ENCODE peak calls at places on chromosomes 2 and 18, in seven cellular contexts. One of them, this sample, is unnamed. For H3K36me3, the result is how much of the 10 kb centered on the place peaks cover.

GRCh38 chr2:12948231-12948962 is 231.7 kb downstream of the TRIB2 start:
- DNase-seq in stomach: no peak
- DNase-seq in thoracic aorta: no peak
- DNase-seq in endodermal cell: peak
- DNase-seq in CD4-positive, alpha-beta memory T cell: no peak
- DNase-seq in heart left ventricle: no peak
- DNase-seq in astrocyte: peak
- DNase-seq in this sample: no peak

GRCh38 chr2:56202722-56203121 is 18.9 kb downstream of the CCDC85A start:
- DNase-seq in CD4-positive, alpha-beta memory T cell: no peak
- DNase-seq in heart left ventricle: no peak
- DNase-seq in stomach: no peak
- DNase-seq in endodermal cell: no peak
- DNase-seq in astrocyte: peak
- DNase-seq in thoracic aorta: no peak
- DNase-seq in this sample: no peak

GRCh38 chr2:118433566-118433965 is 345.3 kb downstream of the INSIG2 start:
- DNase-seq in endodermal cell: no peak
- DNase-seq in stomach: no peak
- DNase-seq in astrocyte: no peak
- DNase-seq in thoracic aorta: no peak
- DNase-seq in heart left ventricle: no peak
- DNase-seq in CD4-positive, alpha-beta memory T cell: no peak
- DNase-seq in this sample: no peak

GRCh38 chr18:34001376-34001775 is 223.3 kb downstream of the NOL4 start:
- DNase-seq in CD4-positive, alpha-beta memory T cell: no peak
- DNase-seq in endodermal cell: no peak
- DNase-seq in astrocyte: no peak
- DNase-seq in thoracic aorta: no peak
- DNase-seq in stomach: no peak
- DNase-seq in heart left ventricle: no peak
- DNase-seq in this sample: no peak

GRCh38 chr2:20224191-20224715 is 677 bp downstream of the SDC1 start:
- DNase-seq in endodermal cell: no peak
- DNase-seq in CD4-positive, alpha-beta memory T cell: no peak
- DNase-seq in thoracic aorta: no peak
- DNase-seq in astrocyte: no peak
- DNase-seq in heart left ventricle: no peak
- DNase-seq in stomach: no peak
- DNase-seq in this sample: no peak

GRCh38 chr2:101818531-101819451 is 121.3 kb downstream of the MAP4K4 start:
- DNase-seq in stomach: no peak
- DNase-seq in astrocyte: peak
- DNase-seq in heart left ventricle: no peak
- DNase-seq in CD4-positive, alpha-beta memory T cell: no peak
- DNase-seq in endodermal cell: no peak
- DNase-seq in thoracic aorta: no peak
- DNase-seq in this sample: no peak

GRCh38 chr2:226953206-226953605 is 117.4 kb downstream of the RHBDD1 start:
- DNase-seq in endodermal cell: no peak
- DNase-seq in thoracic aorta: no peak
- DNase-seq in heart left ventricle: no peak
- DNase-seq in CD4-positive, alpha-beta memory T cell: no peak
- DNase-seq in astrocyte: peak
- DNase-seq in stomach: no peak
- DNase-seq in this sample: no peak

GRCh38 chr2:58571181-58571852 is 330.2 kb upstream of the FANCL start:
- DNase-seq in stomach: no peak
- DNase-seq in thoracic aorta: no peak
- DNase-seq in heart left ventricle: no peak
- DNase-seq in astrocyte: peak
- DNase-seq in CD4-positive, alpha-beta memory T cell: no peak
- DNase-seq in endodermal cell: peak
- DNase-seq in this sample: no peak

GRCh38 chr18:7520200-7520780 is 46.8 kb upstream of the PTPRM start:
- DNase-seq in CD4-positive, alpha-beta memory T cell: no peak
- DNase-seq in astrocyte: no peak
- DNase-seq in heart left ventricle: no peak
- DNase-seq in stomach: no peak
- DNase-seq in endodermal cell: no peak
- DNase-seq in thoracic aorta: no peak
- DNase-seq in this sample: no peak

GRCh38 chr2:45119855-45120254 is 110.6 kb upstream of the SIX2 start:
- DNase-seq in heart left ventricle: no peak
- DNase-seq in astrocyte: peak
- DNase-seq in stomach: no peak
- DNase-seq in thoracic aorta: no peak
- DNase-seq in CD4-positive, alpha-beta memory T cell: no peak
- DNase-seq in endodermal cell: no peak
- DNase-seq in this sample: no peak

GRCh38 chr2:26892133-26892532 is 44.2 kb downstream of the DPYSL5 start:
- DNase-seq in CD4-positive, alpha-beta memory T cell: no peak
- DNase-seq in thoracic aorta: no peak
- DNase-seq in astrocyte: no peak
- DNase-seq in endodermal cell: no peak
- DNase-seq in stomach: no peak
- DNase-seq in heart left ventricle: no peak
- DNase-seq in this sample: no peak

GRCh38 chr18:3251249-3251962 is 3.8 kb downstream of the MYL12A start:
- DNase-seq in endodermal cell: no peak
- DNase-seq in heart left ventricle: no peak
- DNase-seq in stomach: no peak
- DNase-seq in thoracic aorta: no peak
- DNase-seq in CD4-positive, alpha-beta memory T cell: no peak
- DNase-seq in astrocyte: no peak
- DNase-seq in this sample: no peak
- H3K36me3 ChIP-seq in endodermal cell: half or more
- H3K36me3 ChIP-seq in heart left ventricle: under half
- H3K36me3 ChIP-seq in stomach: under half
- H3K36me3 ChIP-seq in thoracic aorta: under half
- H3K36me3 ChIP-seq in CD4-positive, alpha-beta memory T cell: under half
- H3K36me3 ChIP-seq in astrocyte: under half
- H3K36me3 ChIP-seq in this sample: half or more

DNA sequence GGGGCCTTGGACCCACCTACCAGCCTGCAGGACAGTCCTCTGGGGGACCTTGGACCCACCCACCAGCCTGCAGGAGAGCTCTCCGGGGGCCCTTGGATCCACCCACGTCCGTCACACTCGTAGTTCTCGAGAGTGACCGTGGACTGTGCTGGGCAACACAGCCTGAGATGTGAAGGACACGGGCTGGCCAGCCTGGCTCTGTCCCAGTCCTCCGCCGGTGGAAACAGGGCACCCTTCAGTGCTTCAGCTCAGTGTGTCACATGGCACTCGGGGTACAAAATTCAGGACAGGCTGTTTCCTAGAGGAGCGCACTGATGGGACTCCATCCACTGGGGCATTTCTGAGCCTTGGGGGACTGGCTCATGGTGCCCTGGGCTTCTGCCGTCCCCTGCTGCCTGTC is 212.0 kb downstream of the TWIST2 start:
- DNase-seq in heart left ventricle: no peak
- DNase-seq in stomach: no peak
- DNase-seq in thoracic aorta: no peak
- DNase-seq in endodermal cell: no peak
- DNase-seq in CD4-positive, alpha-beta memory T cell: no peak
- DNase-seq in astrocyte: no peak
- DNase-seq in this sample: no peak
- H3K36me3 ChIP-seq in heart left ventricle: half or more
- H3K36me3 ChIP-seq in stomach: half or more
- H3K36me3 ChIP-seq in thoracic aorta: under half
- H3K36me3 ChIP-seq in endodermal cell: under half
- H3K36me3 ChIP-seq in CD4-positive, alpha-beta memory T cell: under half
- H3K36me3 ChIP-seq in astrocyte: under half
- H3K36me3 ChIP-seq in this sample: under half

GRCh38 chr18:21502661-21503060 is 97.8 kb downstream of the ESCO1 start:
- DNase-seq in endodermal cell: no peak
- DNase-seq in CD4-positive, alpha-beta memory T cell: no peak
- DNase-seq in heart left ventricle: no peak
- DNase-seq in thoracic aorta: no peak
- DNase-seq in stomach: no peak
- DNase-seq in astrocyte: no peak
- DNase-seq in this sample: no peak
- H3K36me3 ChIP-seq in endodermal cell: under half
- H3K36me3 ChIP-seq in CD4-positive, alpha-beta memory T cell: under half
- H3K36me3 ChIP-seq in heart left ventricle: under half
- H3K36me3 ChIP-seq in thoracic aorta: under half
- H3K36me3 ChIP-seq in stomach: under half
- H3K36me3 ChIP-seq in astrocyte: under half
- H3K36me3 ChIP-seq in this sample: under half

GRCh38 chr18:48764452-48764851 is 186.3 kb downstream of the SMAD7 start:
- DNase-seq in thoracic aorta: no peak
- DNase-seq in astrocyte: no peak
- DNase-seq in heart left ventricle: no peak
- DNase-seq in stomach: no peak
- DNase-seq in endodermal cell: no peak
- DNase-seq in CD4-positive, alpha-beta memory T cell: no peak
- DNase-seq in this sample: no peak

GRCh38 chr18:48762836-48763713 is 187.7 kb downstream of the SMAD7 start:
- DNase-seq in stomach: no peak
- DNase-seq in CD4-positive, alpha-beta memory T cell: no peak
- DNase-seq in thoracic aorta: no peak
- DNase-seq in astrocyte: no peak
- DNase-seq in endodermal cell: no peak
- DNase-seq in heart left ventricle: no peak
- DNase-seq in this sample: no peak

GRCh38 chr18:48762022-48762421 is 188.7 kb downstream of the SMAD7 start:
- DNase-seq in heart left ventricle: no peak
- DNase-seq in endodermal cell: no peak
- DNase-seq in CD4-positive, alpha-beta memory T cell: no peak
- DNase-seq in thoracic aorta: no peak
- DNase-seq in stomach: no peak
- DNase-seq in astrocyte: no peak
- DNase-seq in this sample: no peak

GRCh38 chr18:48765053-48765452 is 185.7 kb downstream of the SMAD7 start:
- DNase-seq in thoracic aorta: no peak
- DNase-seq in endodermal cell: no peak
- DNase-seq in heart left ventricle: no peak
- DNase-seq in stomach: no peak
- DNase-seq in astrocyte: no peak
- DNase-seq in CD4-positive, alpha-beta memory T cell: no peak
- DNase-seq in this sample: no peak

DNA sequence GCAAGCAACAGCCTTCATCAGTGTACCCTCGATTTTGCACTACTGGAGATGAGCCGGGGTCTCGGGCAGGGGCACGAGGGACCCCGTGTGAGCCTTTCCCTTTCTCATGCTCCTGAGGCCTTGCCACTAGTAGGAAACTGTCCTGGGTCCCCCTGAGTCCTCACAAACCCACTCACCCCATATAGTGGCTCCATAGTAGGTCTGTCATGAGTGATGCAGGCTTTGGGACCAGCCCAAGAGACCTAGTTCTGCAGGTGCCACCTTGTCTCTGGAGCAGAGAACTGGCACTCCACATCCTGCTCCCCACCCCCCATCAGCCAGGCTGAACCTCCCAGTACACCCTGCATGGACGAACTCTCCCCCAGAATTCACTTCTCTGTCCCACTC is 187.1 kb downstream of the SMAD7 start:
- DNase-seq in stomach: no peak
- DNase-seq in endodermal cell: no peak
- DNase-seq in CD4-positive, alpha-beta memory T cell: no peak
- DNase-seq in heart left ventricle: no peak
- DNase-seq in astrocyte: no peak
- DNase-seq in thoracic aorta: no peak
- DNase-seq in this sample: no peak
- H3K36me3 ChIP-seq in stomach: half or more
- H3K36me3 ChIP-seq in endodermal cell: under half
- H3K36me3 ChIP-seq in CD4-positive, alpha-beta memory T cell: under half
- H3K36me3 ChIP-seq in heart left ventricle: under half
- H3K36me3 ChIP-seq in astrocyte: under half
- H3K36me3 ChIP-seq in thoracic aorta: under half
- H3K36me3 ChIP-seq in this sample: under half

GRCh38 chr2:86049529-86049928 is 56.2 kb downstream of the POLR1A start:
- DNase-seq in stomach: no peak
- DNase-seq in thoracic aorta: no peak
- DNase-seq in astrocyte: no peak
- DNase-seq in endodermal cell: peak
- DNase-seq in heart left ventricle: no peak
- DNase-seq in CD4-positive, alpha-beta memory T cell: no peak
- DNase-seq in this sample: no peak

GRCh38 chr2:86048383-86048701 is 57.3 kb downstream of the POLR1A start:
- DNase-seq in heart left ventricle: no peak
- DNase-seq in astrocyte: no peak
- DNase-seq in CD4-positive, alpha-beta memory T cell: no peak
- DNase-seq in endodermal cell: no peak
- DNase-seq in stomach: no peak
- DNase-seq in thoracic aorta: no peak
- DNase-seq in this sample: no peak

GRCh38 chr2:86047575-86048382 is 57.9 kb downstream of the POLR1A start:
- DNase-seq in heart left ventricle: no peak
- DNase-seq in thoracic aorta: no peak
- DNase-seq in endodermal cell: peak
- DNase-seq in stomach: no peak
- DNase-seq in astrocyte: no peak
- DNase-seq in CD4-positive, alpha-beta memory T cell: no peak
- DNase-seq in this sample: no peak

GRCh38 chr2:86050301-86050700 is 55.4 kb downstream of the POLR1A start:
- DNase-seq in thoracic aorta: no peak
- DNase-seq in astrocyte: no peak
- DNase-seq in endodermal cell: peak
- DNase-seq in heart left ventricle: no peak
- DNase-seq in stomach: no peak
- DNase-seq in CD4-positive, alpha-beta memory T cell: no peak
- DNase-seq in this sample: no peak

GRCh38 chr2:86048888-86049287 is 56.8 kb downstream of the POLR1A start:
- DNase-seq in astrocyte: peak
- DNase-seq in heart left ventricle: no peak
- DNase-seq in CD4-positive, alpha-beta memory T cell: no peak
- DNase-seq in endodermal cell: peak
- DNase-seq in thoracic aorta: no peak
- DNase-seq in stomach: no peak
- DNase-seq in this sample: no peak
- H3K36me3 ChIP-seq in astrocyte: under half
- H3K36me3 ChIP-seq in heart left ventricle: half or more
- H3K36me3 ChIP-seq in CD4-positive, alpha-beta memory T cell: half or more
- H3K36me3 ChIP-seq in endodermal cell: half or more
- H3K36me3 ChIP-seq in thoracic aorta: under half
- H3K36me3 ChIP-seq in stomach: half or more
- H3K36me3 ChIP-seq in this sample: half or more

DNA sequence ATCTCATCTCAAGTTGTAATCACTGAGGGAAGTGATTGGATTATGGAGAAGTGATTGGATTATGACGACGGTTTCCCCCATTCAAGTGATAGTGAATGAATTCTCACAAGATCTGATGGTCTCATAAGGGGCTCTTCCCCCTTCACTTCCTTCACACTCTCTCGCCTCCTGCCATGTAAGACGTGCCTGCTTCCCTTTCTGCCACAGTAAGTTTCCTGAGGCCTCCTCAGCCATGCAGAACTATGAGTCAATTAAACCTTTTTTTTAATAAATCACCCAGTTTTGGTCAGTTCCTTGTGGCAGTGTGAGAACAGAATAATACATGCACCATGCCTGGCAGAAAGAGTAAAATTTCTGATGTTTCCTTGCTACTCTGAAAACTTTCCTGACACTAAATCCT is 36.6 kb downstream of the CEP68 start:
- DNase-seq in endodermal cell: no peak
- DNase-seq in CD4-positive, alpha-beta memory T cell: no peak
- DNase-seq in thoracic aorta: no peak
- DNase-seq in heart left ventricle: no peak
- DNase-seq in stomach: no peak
- DNase-seq in astrocyte: no peak
- DNase-seq in this sample: no peak
- H3K36me3 ChIP-seq in endodermal cell: half or more
- H3K36me3 ChIP-seq in CD4-positive, alpha-beta memory T cell: under half
- H3K36me3 ChIP-seq in thoracic aorta: under half
- H3K36me3 ChIP-seq in heart left ventricle: half or more
- H3K36me3 ChIP-seq in stomach: half or more
- H3K36me3 ChIP-seq in astrocyte: under half
- H3K36me3 ChIP-seq in this sample: half or more